ENCODE peak calls at places on chromosome 20, in five cellular contexts. W is NB4, J is BE2C, P is prostate gland, Y is cardiac muscle cell. R is an unnamed sample.

GRCh38 chr20:12941025-12941424 is 67.7 kb upstream of the SPTLC3 start:
- DNase-seq in W (no peak), Y (no peak), J (no peak), P (no peak), R (no peak)

GRCh38 chr20:1524004-1524403 is 32.8 kb upstream of the SIRPB2 start:
- DNase-seq in J (no peak), W (peak), Y (no peak), P (no peak), R (no peak)

GRCh38 chr20:47713941-47714450 is 71.3 kb downstream of the SULF2 start:
- DNase-seq in W (no peak), Y (no peak), J (peak), P (no peak), R (no peak)

GRCh38 chr20:19935842-19936241 is 81.3 kb upstream of the NAA20 start:
- DNase-seq in Y (no peak), W (no peak), P (peak), J (no peak), R (no peak)

GRCh38 chr20:24629668-24630067 is 160.2 kb downstream of the SYNDIG1 start:
- DNase-seq in J (peak), Y (peak), W (peak), P (peak), R (no peak)

GRCh38 chr20:47795214-47795667 is 10.0 kb upstream of the SULF2 start:
- DNase-seq in J (peak), W (peak), Y (no peak), P (peak), R (no peak)

GRCh38 chr20:50283922-50284810 is 93.5 kb downstream of the CEBPB start:
- DNase-seq in Y (no peak), P (peak), J (no peak), W (peak), R (no peak)

GRCh38 chr20:44648579-44648978 is 2.9 kb downstream of the ADA start:
- DNase-seq in J (no peak), W (peak), P (no peak), Y (peak), R (no peak)

GRCh38 chr20:53364617-53365016 is 229.0 kb downstream of the ZNF217 start:
- DNase-seq in J (no peak), Y (no peak), W (no peak), P (no peak), R (no peak)

GRCh38 chr20:39107741-39108140 is 145.6 kb downstream of the DHX35 start:
- DNase-seq in Y (no peak), J (no peak), W (no peak), P (no peak), R (no peak)

GRCh38 chr20:45985573-45985972 is 13.6 kb upstream of the ZNF335 start:
- DNase-seq in P (no peak), Y (no peak), W (no peak), J (no peak), R (peak)

GRCh38 chr20:2137552-2138201 is 36.0 kb downstream of the STK35 start:
- DNase-seq in Y (no peak), P (no peak), W (no peak), J (no peak), R (no peak)

GRCh38 chr20:19913927-19914614 is 103.1 kb upstream of the NAA20 start:
- DNase-seq in J (no peak), Y (no peak), W (peak), P (no peak), R (no peak)

GRCh38 chr20:51400051-51400926 is 142.2 kb downstream of the NFATC2 start:
- DNase-seq in P (no peak), J (no peak), W (no peak), Y (no peak), R (no peak)

GRCh38 chr20:29687438-29687837 is 1570.0 kb upstream of the DEFB115 start:
- DNase-seq in P (no peak), W (no peak), J (no peak), Y (no peak), R (no peak)

GRCh38 chr20:15654208-15654649 is 919.0 kb downstream of the KIF16B start:
- DNase-seq in J (peak), Y (peak), W (peak), P (peak), R (peak)

GRCh38 chr20:10239954-10240353 is 21.3 kb downstream of the SNAP25 start:
- DNase-seq in W (no peak), Y (peak), J (peak), P (peak), R (no peak)

GRCh38 chr20:44970243-44970757 is 4.0 kb downstream of the STK4 start:
- DNase-seq in P (no peak), W (no peak), Y (no peak), J (no peak), R (no peak)

GRCh38 chr20:61120595-61121515 is 131.2 kb upstream of the CDH4 start:
- DNase-seq in Y (peak), P (peak), W (peak), J (peak), R (peak)

GRCh38 chr20:46057856-46058655 is 29.0 kb downstream of the SLC12A5 start:
- DNase-seq in J (no peak), W (peak), Y (peak), P (no peak), R (no peak)

GRCh38 chr20:9306521-9306920 is 207.9 kb upstream of the LAMP5 start:
- DNase-seq in W (peak), J (no peak), Y (no peak), P (peak), R (no peak)

GRCh38 chr20:16919841-16920240 is 171.7 kb downstream of the OTOR start:
- DNase-seq in P (no peak), J (no peak), W (no peak), Y (no peak), R (peak)

GRCh38 chr20:3354247-3354646 is 53.2 kb downstream of the DNAAF9 start:
- DNase-seq in P (no peak), J (no peak), W (no peak), Y (no peak), R (no peak)

GRCh38 chr20:39874049-39874893 is 814.8 kb downstream of the MAFB start:
- DNase-seq in W (peak), P (peak), Y (peak), J (peak), R (peak)

GRCh38 chr20:58231678-58232077 is 3.2 kb upstream of the ANKRD60 start:
- DNase-seq in P (no peak), J (no peak), Y (peak), W (no peak), R (no peak)

GRCh38 chr20:22797103-22797502 is 212.7 kb upstream of the FOXA2 start:
- DNase-seq in P (no peak), W (no peak), J (no peak), Y (no peak), R (no peak)

GRCh38 chr20:6395695-6396094 is 272.9 kb upstream of the FERMT1 start:
- DNase-seq in J (no peak), P (no peak), Y (no peak), W (peak), R (no peak)

GRCh38 chr20:10366898-10367419 is 67.1 kb downstream of the MKKS start:
- DNase-seq in W (no peak), P (no peak), Y (no peak), J (no peak), R (no peak)

GRCh38 chr20:61460261-61461047 is 208.4 kb downstream of the CDH4 start:
- DNase-seq in Y (no peak), W (no peak), J (no peak), P (no peak), R (no peak)

GRCh38 chr20:60903325-60903958 is 348.6 kb upstream of the CDH4 start:
- DNase-seq in W (no peak), P (no peak), J (no peak), Y (no peak), R (no peak)

GRCh38 chr20:62155428-62156253 is 12.1 kb downstream of the SS18L1 start:
- DNase-seq in P (no peak), Y (no peak), J (no peak), W (no peak), R (no peak)

GRCh38 chr20:50848341-50848808 is 53.5 kb downstream of the BCAS4 start:
- DNase-seq in P (peak), Y (no peak), J (no peak), W (no peak), R (no peak)

GRCh38 chr20:62030834-62031434 is 34.7 kb downstream of the TAF4 start:
- DNase-seq in W (no peak), Y (no peak), P (no peak), J (no peak), R (no peak)

GRCh38 chr20:57618766-57619052 is 1.5 kb downstream of the ZBP1 start:
- DNase-seq in P (no peak), J (no peak), W (no peak), Y (no peak), R (no peak)

GRCh38 chr20:56411759-56412472 is at the start of gene CASS4:
- DNase-seq in P (no peak), J (no peak), W (peak), Y (no peak), R (no peak)

GRCh38 chr20:48795732-48796131 is 32.1 kb downstream of the PREX1 start:
- DNase-seq in P (no peak), W (no peak), Y (no peak), J (no peak), R (no peak)

GRCh38 chr20:50762435-50763201 is 31.2 kb downstream of the PARD6B start:
- DNase-seq in Y (no peak), J (peak), W (no peak), P (peak), R (no peak)

GRCh38 chr20:8132632-8133587 is 844 bp downstream of the PLCB1 start:
- DNase-seq in Y (peak), W (no peak), P (peak), J (peak), R (peak)
- H3K4me3 ChIP-seq in Y (peak), W (no peak), P (peak), J (peak), R (peak)

GRCh38 chr20:36155991-36156390 is 1.5 kb downstream of the EPB41L1 start:
- DNase-seq in J (no peak), P (no peak), Y (no peak), W (no peak), R (no peak)
- H3K4me3 ChIP-seq in J (peak), P (no peak), Y (no peak), W (no peak), R (no peak)

GRCh38 chr20:63739129-63740069 is at the start of gene SLC2A4RG:
- DNase-seq in J (peak), W (peak), P (peak), Y (peak), R (peak)

GRCh38 chr20:63737690-63737939 is 1.2 kb downstream of the LIME1 start:
- DNase-seq in Y (no peak), W (no peak), P (no peak), J (no peak), R (no peak)

GRCh38 chr20:63738687-63739128 is 868 bp upstream of the SLC2A4RG start:
- DNase-seq in Y (peak), P (peak), W (no peak), J (peak), R (peak)

GRCh38 chr20:63736893-63737689 is 627 bp downstream of the LIME1 start:
- DNase-seq in W (no peak), J (peak), Y (no peak), P (no peak), R (no peak)

GRCh38 chr20:63737940-63738686 is 1.5 kb upstream of the SLC2A4RG start:
- DNase-seq in W (no peak), Y (no peak), P (no peak), J (no peak), R (no peak)
- H3K4me3 ChIP-seq in W (no peak), Y (peak), P (peak), J (no peak), R (no peak)

DNA sequence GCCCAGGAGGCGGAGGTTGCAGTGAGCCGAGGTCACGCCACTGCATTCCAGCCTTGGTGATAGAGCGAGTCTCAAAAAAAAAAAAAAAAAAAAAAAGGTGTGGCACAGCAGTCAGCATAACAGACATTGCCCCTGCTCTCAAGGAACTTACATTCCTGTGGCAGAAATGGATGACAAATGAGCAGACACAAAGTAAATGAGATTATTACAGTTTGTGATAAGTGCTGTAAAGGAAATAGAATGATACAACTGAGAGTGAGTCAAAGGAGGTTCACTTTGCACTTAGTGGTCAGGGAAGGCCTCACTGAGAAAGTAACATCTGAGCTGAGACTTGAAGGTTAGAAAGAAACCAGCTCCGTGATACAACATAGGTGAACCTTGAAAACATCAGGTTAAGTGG is 36.4 kb downstream of the CEP250 start:
- DNase-seq in Y (no peak), P (no peak), W (no peak), J (no peak), R (no peak)
- H3K4me3 ChIP-seq in Y (no peak), P (no peak), W (no peak), J (no peak), R (no peak)

DNA sequence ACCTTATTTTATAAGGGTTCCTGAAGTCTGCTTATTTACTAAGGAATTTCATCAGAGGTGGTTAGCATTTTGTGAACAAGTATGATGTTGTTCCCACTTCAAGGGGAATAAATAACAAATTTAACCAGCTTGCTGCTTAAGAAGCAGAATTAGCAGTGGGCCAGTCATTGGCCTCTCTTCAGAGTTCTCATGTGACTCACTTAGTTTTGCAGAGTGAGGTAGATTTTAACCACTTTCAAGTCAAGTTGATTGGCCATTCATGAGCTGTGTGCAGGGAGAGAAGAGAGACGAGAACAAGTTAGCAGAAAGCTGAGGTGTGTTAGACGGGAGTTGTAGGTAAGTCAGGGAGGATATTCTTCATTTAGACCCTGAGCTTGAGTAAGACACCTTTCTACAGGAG is 18.1 kb downstream of the TOP1 start:
- DNase-seq in Y (no peak), W (peak), P (no peak), J (no peak), R (no peak)
- H3K4me3 ChIP-seq in Y (no peak), W (no peak), P (no peak), J (no peak), R (no peak)

GRCh38 chr20:33645072-33645358 is 17.1 kb upstream of the C20orf144 start:
- DNase-seq in J (no peak), W (peak), P (peak), Y (no peak), R (no peak)
- H3K4me3 ChIP-seq in J (no peak), W (no peak), P (no peak), Y (no peak), R (no peak)

GRCh38 chr20:36886859-36887778 is 11.2 kb downstream of the TLDC2 start:
- DNase-seq in Y (peak), P (peak), J (peak), W (peak), R (peak)
- H3K4me3 ChIP-seq in Y (no peak), P (no peak), J (peak), W (no peak), R (peak)

R was measured in WERI-Rb-1.